ENCODE peak calls at places on chromosomes 1 and 21, in six cellular contexts. C is lung; A is stomach; J is A673; E is neural progenitor cell; K is CD8-positive, alpha-beta T cell. S is an unnamed sample. For H3K4me1, the result is how much of the 10 kb centered on the place peaks cover.

GRCh38 chr1:66728021-66728420 is 24.2 kb upstream of the DYNLT5 start:
- DNase-seq in J (no peak), C (no peak), A (no peak), K (no peak), E (no peak), S (no peak)

GRCh38 chr1:229509576-229509975 is 1.4 kb upstream of the NUP133 start:
- DNase-seq in E (no peak), A (no peak), K (no peak), J (no peak), C (no peak), S (peak)

GRCh38 chr21:33434770-33435360 is 31.7 kb downstream of the IFNGR2 start:
- DNase-seq in A (no peak), K (no peak), C (no peak), J (no peak), E (no peak), S (peak)

GRCh38 chr1:98045211-98046030 is 124.6 kb upstream of the DPYD start:
- DNase-seq in K (no peak), C (no peak), J (peak), A (peak), E (peak), S (no peak)

GRCh38 chr1:209208648-209209047 is 374.9 kb upstream of the CAMK1G start:
- DNase-seq in A (no peak), J (no peak), K (no peak), C (no peak), E (no peak), S (peak)

GRCh38 chr1:179599623-179600249 is 8.1 kb downstream of the TDRD5 start:
- DNase-seq in A (no peak), J (peak), C (no peak), E (peak), K (no peak), S (peak)

GRCh38 chr1:53298163-53298685 is 29.6 kb downstream of the LRP8 start:
- DNase-seq in J (no peak), E (no peak), A (no peak), C (no peak), K (no peak), S (no peak)

GRCh38 chr1:113534130-113534817 is 144.0 kb downstream of the MAGI3 start:
- DNase-seq in K (no peak), J (peak), A (no peak), C (no peak), E (peak), S (no peak)

GRCh38 chr1:53130598-53130877 is 11.9 kb downstream of the SLC1A7 start:
- DNase-seq in K (no peak), C (no peak), E (no peak), J (no peak), A (no peak), S (no peak)

GRCh38 chr1:160981584-160982411 is 27.2 kb upstream of the ITLN2 start:
- DNase-seq in K (no peak), A (peak), E (peak), C (no peak), J (no peak), S (no peak)

GRCh38 chr1:182610606-182611194 is 6.5 kb upstream of the RGS16 start:
- DNase-seq in K (no peak), C (no peak), E (no peak), J (peak), A (no peak), S (no peak)

GRCh38 chr1:41483960-41484844 is at the start of gene EDN2:
- DNase-seq in K (no peak), E (peak), C (peak), A (peak), J (no peak), S (peak)

GRCh38 chr1:169112241-169112640 is 5.8 kb downstream of the ATP1B1 start:
- DNase-seq in J (no peak), A (no peak), E (no peak), K (no peak), C (no peak), S (no peak)

GRCh38 chr1:169111472-169111871 is 5.0 kb downstream of the ATP1B1 start:
- DNase-seq in K (no peak), J (no peak), A (no peak), C (no peak), E (no peak), S (no peak)

GRCh38 chr1:169110691-169111447 is 4.4 kb downstream of the ATP1B1 start:
- DNase-seq in E (no peak), A (no peak), J (no peak), C (no peak), K (no peak), S (no peak)

GRCh38 chr1:169115891-169116585 is 9.5 kb downstream of the ATP1B1 start:
- DNase-seq in K (no peak), E (no peak), A (peak), J (no peak), C (peak), S (no peak)

DNA sequence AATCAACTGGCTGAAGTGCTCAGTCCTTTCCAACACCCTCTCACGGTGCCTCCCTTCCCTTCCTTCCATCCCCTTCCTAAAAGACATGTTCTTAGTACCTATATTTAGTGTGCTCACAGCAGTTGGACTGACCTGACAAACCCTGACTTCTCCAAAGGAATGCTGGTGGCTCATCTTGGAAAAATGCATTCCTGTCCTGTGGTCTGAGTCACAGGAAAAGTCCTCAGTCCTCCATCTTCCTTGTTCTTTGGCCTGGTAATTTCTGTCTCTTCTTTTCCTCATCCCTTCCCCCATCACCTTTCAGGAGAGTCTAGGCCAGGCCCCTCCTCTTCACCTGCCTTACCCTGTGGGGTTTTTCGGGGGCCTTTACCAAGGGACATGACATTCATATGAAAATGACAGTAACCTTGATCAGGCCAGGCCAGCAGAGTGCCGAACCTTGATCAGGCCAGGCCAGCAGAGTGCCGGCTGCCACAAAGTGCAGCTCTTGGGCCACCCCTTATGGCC is 7.2 kb downstream of the ATP1B1 start:
- DNase-seq in J (no peak), K (no peak), A (no peak), E (no peak), C (no peak), S (peak)
- H3K4me1 ChIP-seq in J (under half), K (under half), A (under half), E (under half), C (under half), S (half or more)

DNA sequence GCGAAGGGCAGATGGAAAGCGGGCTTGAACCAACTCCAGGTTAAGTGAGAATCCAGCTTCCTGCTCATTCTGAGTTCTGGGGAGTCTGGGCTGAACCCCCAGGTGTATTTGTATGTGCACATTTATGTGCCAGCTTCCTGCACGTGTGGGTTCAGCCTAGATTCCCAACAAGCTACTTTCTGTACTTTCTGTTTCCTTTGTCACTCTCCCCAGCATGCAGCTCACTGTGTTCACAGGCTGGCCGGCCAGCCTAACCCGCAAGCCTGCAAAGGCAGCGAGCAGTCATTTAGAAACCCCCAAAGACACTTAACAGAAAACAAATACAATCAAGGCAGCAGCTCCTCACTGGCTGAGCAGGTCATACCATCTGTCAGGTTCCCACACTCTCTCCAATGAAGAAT is 1.2 kb upstream of the IL19 start:
- DNase-seq in A (peak), J (no peak), E (no peak), C (no peak), K (peak), S (no peak)
- H3K4me3 ChIP-seq in A (peak), J (no peak), E (no peak), C (no peak), K (no peak), S (no peak)

GRCh38 chr1:42692941-42693340 is 10.7 kb downstream of the YBX1 start:
- DNase-seq in A (no peak), E (no peak), C (no peak), K (no peak), J (no peak), S (no peak)
- H3K4me1 ChIP-seq in A (half or more), E (under half), C (under half), K (half or more), J (under half), S (under half)

DNA sequence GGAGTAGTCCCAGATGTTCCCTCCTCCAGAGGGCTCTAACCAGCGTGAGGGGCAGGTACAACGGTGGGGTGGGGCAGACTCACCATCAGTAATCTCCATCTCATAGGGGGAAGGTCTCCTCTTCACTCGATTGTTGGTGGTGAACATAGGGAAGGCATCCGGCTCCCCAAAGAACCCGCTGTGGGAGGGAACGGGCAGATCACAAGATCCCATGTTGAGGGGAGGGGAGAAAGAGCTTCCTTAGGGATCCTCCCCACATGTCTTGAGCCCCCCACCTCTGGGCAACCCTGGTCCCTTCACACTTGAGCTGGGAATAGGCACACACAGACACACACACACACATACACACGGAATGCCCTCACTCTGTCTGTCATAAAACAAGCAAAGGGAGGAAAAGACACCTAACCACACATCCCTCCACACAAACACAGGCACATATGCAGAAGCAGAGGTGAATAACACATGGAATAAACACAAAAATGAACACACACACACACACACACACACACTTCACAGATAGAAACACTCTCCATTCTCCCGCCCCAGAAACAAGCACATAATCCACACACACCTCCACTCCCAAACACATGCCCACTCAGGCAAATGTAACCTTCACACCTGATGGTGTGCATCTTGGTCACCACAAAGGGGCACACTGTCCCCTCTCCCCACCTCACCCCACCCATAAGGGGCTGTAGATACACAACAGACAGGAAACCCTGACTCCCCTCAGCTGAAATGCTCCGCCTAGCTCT is 7.9 kb downstream of the TAL1 start:
- DNase-seq in E (no peak), K (no peak), A (no peak), C (no peak), J (no peak), S (no peak)
- H3K4me3 ChIP-seq in E (no peak), K (no peak), A (no peak), C (no peak), J (no peak), S (no peak)

DNA sequence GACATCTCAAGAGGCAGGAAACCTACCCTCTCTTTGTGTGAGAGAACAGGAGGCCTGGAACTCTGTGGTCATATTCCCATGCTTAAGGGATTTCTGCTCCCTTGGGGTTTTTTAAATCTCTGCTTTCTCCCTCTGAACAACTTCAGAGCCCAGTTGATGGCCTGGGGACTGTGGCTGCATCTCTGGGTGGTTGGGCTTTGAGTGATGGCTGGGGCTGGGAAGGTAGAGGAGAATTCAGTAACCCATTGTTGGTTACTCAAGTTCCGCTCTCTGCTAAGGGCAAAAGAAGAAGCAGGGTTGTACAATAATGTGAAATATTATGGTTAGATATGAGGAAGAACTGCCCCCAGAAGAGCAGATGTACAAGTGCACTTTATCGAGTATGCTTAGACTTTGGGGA is 72.1 kb upstream of the CNTN2 start:
- DNase-seq in A (no peak), C (no peak), J (no peak), E (no peak), K (no peak), S (no peak)
- H3K4me1 ChIP-seq in A (under half), C (under half), J (under half), E (under half), K (under half), S (under half)

S was measured in PC-3.